ENCODE peak calls at places on chromosome 13, in eight cellular contexts. Z, Q, A, I, M, N, W and S are unnamed samples.
A peak's percentile ranks its signal among the peaks of the same experiment; 100 is the strongest.

GRCh38 chr13:48123827-48124226 is 28.9 kb upstream of the MED4 start:
- DNase-seq in M (no peak), Q (no peak), Z (no peak), I (no peak), W (peak; percentile 21), N (no peak), A (no peak), S (no peak)

GRCh38 chr13:52949744-52950143 is 78.9 kb upstream of the OLFM4 start:
- DNase-seq in N (no peak), Z (no peak), Q (peak; percentile 66), W (no peak), A (no peak), M (no peak), I (no peak), S (no peak)

GRCh38 chr13:113655358-113656014 is 2.5 kb downstream of the ATP4B start:
- DNase-seq in I (no peak), Q (no peak), A (no peak), N (no peak), Z (no peak), W (no peak), M (no peak), S (no peak)

GRCh38 chr13:102702965-102703720 is 8.3 kb upstream of the METTL21C start:
- DNase-seq in A (no peak), Z (no peak), I (peak; percentile 11), Q (no peak), N (no peak), M (no peak), W (no peak), S (no peak)

GRCh38 chr13:48318014-48318713 is 14.6 kb downstream of the RB1 start:
- DNase-seq in Q (no peak), Z (no peak), N (no peak), W (peak; percentile 30), I (no peak), M (no peak), A (no peak), S (no peak)

GRCh38 chr13:52162279-52163101 is 3.1 kb upstream of the NEK3 start:
- DNase-seq in A (no peak), N (peak; percentile 52), I (peak; percentile 60), Z (peak; percentile 70), Q (no peak), W (no peak), M (no peak), S (peak; percentile 39)

GRCh38 chr13:94956407-94957110 is 244.2 kb upstream of the SOX21 start:
- DNase-seq in N (no peak), A (no peak), W (no peak), I (peak; percentile 25), Q (no peak), M (no peak), Z (no peak), S (no peak)

GRCh38 chr13:106376411-106377112 is 158.9 kb downstream of the EFNB2 start:
- DNase-seq in A (peak; percentile 82), W (no peak), I (peak; percentile 97), Q (no peak), Z (peak; percentile 95), M (no peak), N (peak; percentile 91), S (peak; percentile 79)

GRCh38 chr13:79485014-79485441 is 4.1 kb downstream of the NDFIP2 start:
- DNase-seq in I (peak; percentile 92), M (no peak), A (peak; percentile 81), Z (peak; percentile 83), Q (no peak), W (no peak), N (peak; percentile 77), S (peak; percentile 73)

GRCh38 chr13:41311607-41312500 is 787 bp downstream of the NAA16 start:
- DNase-seq in W (peak; percentile 32), N (peak; percentile 35), M (peak; percentile 40), Z (peak; percentile 43), Q (no peak), A (no peak), I (peak; percentile 23), S (no peak)

GRCh38 chr13:72622546-72622945 is 104.9 kb downstream of the MZT1 start:
- DNase-seq in W (no peak), N (no peak), A (no peak), Q (no peak), I (no peak), Z (no peak), M (no peak), S (no peak)

GRCh38 chr13:93280688-93281087 is 54.1 kb downstream of the GPC6 start:
- DNase-seq in A (no peak), Z (no peak), N (no peak), Q (no peak), M (no peak), W (no peak), I (no peak), S (no peak)

GRCh38 chr13:102847272-102848234 is 1.7 kb downstream of the ERCC5 start:
- DNase-seq in W (no peak), M (no peak), I (peak; percentile 14), N (peak; percentile 26), Q (no peak), A (no peak), Z (peak; percentile 54), S (no peak)

GRCh38 chr13:110869231-110869804 is 45.6 kb downstream of the ANKRD10 start:
- DNase-seq in M (no peak), Q (no peak), A (no peak), Z (no peak), I (peak; percentile 13), W (peak; percentile 61), N (no peak), S (no peak)

GRCh38 chr13:23991119-23991518 is 93.8 kb upstream of the C1QTNF9B start:
- DNase-seq in W (no peak), I (peak; percentile 25), A (no peak), Q (no peak), Z (no peak), N (peak; percentile 19), M (no peak), S (no peak)

GRCh38 chr13:93345061-93345460 is 118.5 kb downstream of the GPC6 start:
- DNase-seq in M (no peak), Z (no peak), N (no peak), Q (no peak), A (no peak), I (no peak), W (no peak), S (no peak)

DNA sequence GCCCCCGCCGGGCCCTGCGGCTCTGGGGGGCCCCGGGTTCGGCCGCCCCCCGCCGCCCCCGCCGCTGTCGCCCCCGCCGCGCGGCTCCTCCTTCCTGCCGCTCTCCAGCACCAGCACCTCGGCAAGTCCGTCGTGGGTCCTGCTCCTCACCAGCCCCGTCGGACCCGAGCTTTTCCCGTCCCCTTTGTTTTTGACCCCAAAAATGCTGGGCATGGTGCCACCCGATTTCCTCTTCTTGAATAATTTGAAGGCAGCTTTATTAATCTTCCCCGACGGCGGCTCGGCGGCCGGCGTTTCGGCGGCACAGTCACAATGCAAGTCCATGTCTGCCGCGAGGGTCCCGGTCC is 945 bp downstream of the AMER2 start:
- DNase-seq in I (no peak), Z (no peak), N (no peak), M (no peak), W (no peak), Q (no peak), A (no peak), S (no peak)
- H3K4me3 ChIP-seq in I (peak overlapping the region; percentile 44), Z (peak overlapping the region; percentile 22), N (no peak overlapping the region), M (peak overlapping the region; percentile 18), W (peak overlapping the region; percentile 37), Q (peak overlapping the region; percentile 36), A (no peak overlapping the region), S (peak overlapping the region; percentile 34)

DNA sequence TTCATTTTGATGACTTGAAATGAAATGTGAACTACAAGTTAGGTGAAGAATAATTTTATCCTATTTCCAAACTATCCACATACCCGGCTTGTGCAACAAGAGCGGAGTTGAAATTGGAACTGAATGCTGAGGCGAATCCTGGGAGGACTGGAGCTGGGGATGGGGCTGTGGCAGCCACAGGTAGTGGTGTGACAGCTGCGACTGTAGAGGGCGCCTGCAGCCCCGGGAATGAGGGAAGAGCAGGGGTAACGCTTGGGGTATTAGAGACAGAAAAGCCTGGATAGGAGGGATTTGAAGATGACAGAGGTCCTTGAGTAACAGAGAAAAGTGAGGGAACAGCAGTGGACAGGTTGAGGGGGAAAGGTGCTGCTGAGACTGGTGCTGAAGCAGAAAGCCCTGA is 22.0 kb upstream of the STOML3 start:
- DNase-seq in M (no peak), A (no peak), Q (no peak), I (no peak), W (no peak), N (no peak), Z (no peak), S (no peak)
- TF ChIP-seq CTCF in M (no peak), A (peak; percentile 9), Q (no peak), I (no peak), W (no peak), N (peak; percentile 36), Z (peak; percentile 5), S (peak; percentile 14)

DNA sequence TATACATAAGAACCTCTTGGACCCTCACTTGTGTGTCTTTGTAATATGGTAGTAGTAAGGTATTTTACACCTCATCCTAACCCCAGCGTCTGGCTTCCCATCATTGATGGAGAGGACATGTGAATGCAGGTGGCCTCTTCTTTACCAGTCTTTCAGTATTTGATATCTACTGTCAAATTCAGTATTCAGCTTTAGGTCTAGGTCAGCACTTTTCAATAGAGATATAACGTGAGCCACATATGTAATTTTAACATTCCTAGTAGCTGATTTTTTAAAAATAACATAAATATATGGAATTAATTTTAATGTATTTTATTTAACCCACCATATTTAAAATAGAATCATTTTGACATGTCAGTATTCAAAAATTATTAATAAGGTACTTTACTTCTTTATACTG is 2.9 kb downstream of the RAP2A start:
- DNase-seq in I (no peak), Q (no peak), M (no peak), N (no peak), W (no peak), Z (no peak), A (no peak), S (no peak)
- H3K4me3 ChIP-seq in I (no peak overlapping the region), Q (no peak overlapping the region), M (no peak overlapping the region), N (no peak overlapping the region), W (peak overlapping the region; percentile 85), Z (no peak overlapping the region), A (no peak overlapping the region), S (no peak overlapping the region)

GRCh38 chr13:63050287-63050686 is 1634.6 kb upstream of the PCDH20 start:
- DNase-seq in M (no peak), Q (no peak), A (no peak), Z (no peak), W (no peak), I (no peak), N (no peak), S (no peak)

GRCh38 chr13:63044617-63045016 is 1629.0 kb upstream of the PCDH20 start:
- DNase-seq in Z (no peak), Q (no peak), M (no peak), W (no peak), I (peak; percentile 5), A (no peak), N (no peak), S (no peak)

GRCh38 chr13:63048648-63049047 is 1633.0 kb upstream of the PCDH20 start:
- DNase-seq in A (no peak), N (peak; percentile 12), M (no peak), W (no peak), I (no peak), Q (no peak), Z (peak; percentile 16), S (no peak)
- TF ChIP-seq CTCF in A (no peak), N (peak; percentile 32), M (no peak), W (no peak), I (no peak), Q (no peak), Z (peak; percentile 26), S (peak; percentile 38)

GRCh38 chr13:36914648-36915047 is 5.4 kb downstream of the SMAD9 start:
- DNase-seq in N (no peak), A (no peak), W (no peak), I (no peak), Z (no peak), Q (no peak), M (no peak), S (no peak)
- H3K4me3 ChIP-seq in N (no peak overlapping the region), A (no peak overlapping the region), W (no peak overlapping the region), I (no peak overlapping the region), Z (no peak overlapping the region), Q (no peak overlapping the region), M (no peak overlapping the region), S (no peak overlapping the region)